ENCODE peak calls at places on chromosomes 2 and 18, in ten cellular contexts. F is mesenchymal stem cell, U is BJ, A is K562, V is cardiac fibroblast, W is H7, G is endodermal cell, L is breast epithelium, R is endothelial cell of umbilical vein, I is heart right ventricle. T is an unnamed sample.
A peak's percentile ranks its signal among the peaks of the same experiment; 100 is the strongest.

GRCh38 chr2:104432401-104432800 is 421.5 kb upstream of the POU3F3 start:
- DNase-seq in F (no peak), U (no peak), A (no peak), V (no peak), W (no peak), G (no peak), L (no peak), R (no peak), I (no peak), T (no peak)

GRCh38 chr2:8312861-8313768 is 368.7 kb upstream of the ID2 start:
- DNase-seq in F (peak; percentile 41), U (no peak), A (peak; percentile 59), V (no peak), W (no peak), G (peak; percentile 63), L (no peak), R (no peak), I (no peak), T (no peak)

GRCh38 chr2:28751956-28752607 is 452 bp downstream of the PPP1CB start:
- DNase-seq in F (no peak), U (no peak), A (peak; percentile 35), V (peak; percentile 13), W (peak; percentile 73), G (no peak), L (no peak), R (no peak), I (no peak), T (peak; percentile 23)

GRCh38 chr18:10536270-10536669 is 10.4 kb downstream of the NAPG start:
- DNase-seq in F (no peak), U (no peak), A (no peak), V (no peak), W (no peak), G (no peak), L (no peak), R (peak; percentile 24), I (no peak), T (no peak)

GRCh38 chr2:66447676-66448075 is 12.8 kb downstream of the MEIS1 start:
- DNase-seq in F (no peak), U (no peak), A (no peak), V (no peak), W (no peak), G (no peak), L (no peak), R (no peak), I (no peak), T (no peak)

GRCh38 chr2:201559067-201559710 is 84.1 kb downstream of the TMEM237 start:
- DNase-seq in F (no peak), U (no peak), A (no peak), V (no peak), W (no peak), G (peak; percentile 42), L (no peak), R (no peak), I (peak; percentile 13), T (no peak)

GRCh38 chr2:73968357-73968937 is 16.3 kb upstream of the TET3 start:
- DNase-seq in F (no peak), U (no peak), A (no peak), V (no peak), W (no peak), G (no peak), L (no peak), R (no peak), I (no peak), T (no peak)

GRCh38 chr18:36735130-36735529 is 93.7 kb downstream of the TPGS2 start:
- DNase-seq in F (no peak), U (no peak), A (no peak), V (no peak), W (no peak), G (no peak), L (no peak), R (no peak), I (no peak), T (no peak)

GRCh38 chr2:64698668-64699444 is 45.1 kb upstream of the SERTAD2 start:
- DNase-seq in F (peak; percentile 91), U (peak; percentile 78), A (no peak), V (peak; percentile 58), W (no peak), G (no peak), L (no peak), R (peak; percentile 82), I (no peak), T (no peak)

GRCh38 chr18:31445908-31446307 is 1.6 kb upstream of the DSG3 start:
- DNase-seq in F (no peak), U (no peak), A (no peak), V (no peak), W (no peak), G (no peak), L (no peak), R (no peak), I (no peak), T (no peak)
- H3K4me3 ChIP-seq in F (no peak overlapping the region), U (no peak overlapping the region), A (no peak overlapping the region), V (no peak overlapping the region), W (no peak overlapping the region), G (no peak overlapping the region), L (no peak overlapping the region), R (no peak overlapping the region), I (no peak overlapping the region), T (no peak overlapping the region)

GRCh38 chr2:949894-950626 is 589 bp upstream of the SNTG2 start:
- DNase-seq in F (no peak), U (no peak), A (no peak), V (no peak), W (peak; percentile 90), G (peak; percentile 85), L (no peak), R (no peak), I (no peak), T (no peak)

GRCh38 chr2:953408-953807 is 2.8 kb downstream of the SNTG2 start:
- DNase-seq in F (no peak), U (no peak), A (no peak), V (no peak), W (no peak), G (no peak), L (no peak), R (no peak), I (no peak), T (no peak)

GRCh38 chr2:950627-950992 is at the start of gene SNTG2:
- DNase-seq in F (no peak), U (no peak), A (peak; percentile 85), V (no peak), W (peak; percentile 97), G (peak; percentile 86), L (no peak), R (no peak), I (peak; percentile 43), T (peak; percentile 50)

GRCh38 chr2:949384-949893 is 1.2 kb upstream of the SNTG2 start:
- DNase-seq in F (no peak), U (no peak), A (no peak), V (no peak), W (no peak), G (no peak), L (no peak), R (no peak), I (no peak), T (no peak)

DNA sequence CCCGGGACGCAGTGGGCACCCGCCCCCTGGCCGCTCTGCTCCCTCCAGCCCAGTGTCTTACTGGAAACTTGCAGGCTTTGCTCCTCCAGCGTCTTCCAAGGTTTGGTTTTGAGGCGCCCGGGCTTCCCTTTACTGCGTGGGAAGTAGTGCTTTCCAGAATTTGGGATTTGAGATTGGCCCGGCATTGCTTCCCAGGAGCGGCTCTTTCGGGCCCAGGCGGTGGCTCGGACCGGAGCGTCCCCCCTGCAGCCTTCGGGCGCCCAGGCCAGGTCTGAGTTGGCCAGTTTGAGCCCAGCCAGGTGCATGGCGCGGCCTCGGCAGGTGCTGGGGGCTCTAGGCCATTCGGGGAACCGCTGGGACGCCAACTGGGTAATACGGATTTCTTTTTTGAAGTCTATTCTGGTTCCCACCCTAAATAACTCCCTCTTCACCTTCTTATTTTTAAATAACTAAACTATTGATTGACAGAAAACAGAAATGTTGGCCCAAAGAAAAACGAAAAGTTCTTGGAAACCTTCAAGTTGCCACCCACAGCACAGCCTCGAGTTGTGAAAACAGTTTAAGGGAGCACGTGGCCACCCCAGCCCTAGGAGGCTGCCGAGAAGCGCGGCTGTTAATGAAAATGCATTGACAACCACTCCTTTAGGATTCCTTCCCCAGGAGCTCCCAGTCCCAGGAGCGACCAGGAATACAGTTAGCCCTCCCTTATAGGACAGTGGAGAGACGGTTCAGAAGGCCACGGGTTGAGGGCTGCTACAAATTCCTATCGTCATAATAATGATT is 766 bp downstream of the SNTG2 start:
- DNase-seq in F (no peak), U (no peak), A (no peak), V (no peak), W (peak; percentile 77), G (peak; percentile 73), L (no peak), R (no peak), I (no peak), T (no peak)
- H3K4me3 ChIP-seq in F (peak overlapping the region; percentile 66), U (peak overlapping the region; percentile 59), A (no peak overlapping the region), V (peak overlapping the region; percentile 21), W (peak overlapping the region; percentile 58), G (peak overlapping the region; percentile 40), L (peak overlapping the region; percentile 54), R (no peak overlapping the region), I (peak overlapping the region; percentile 58), T (no peak overlapping the region)

GRCh38 chr2:183803596-183803995 is 679.4 kb downstream of the NUP35 start:
- DNase-seq in F (no peak), U (no peak), A (no peak), V (no peak), W (no peak), G (no peak), L (no peak), R (no peak), I (no peak), T (no peak)
- H3K4me3 ChIP-seq in F (no peak overlapping the region), U (no peak overlapping the region), A (no peak overlapping the region), V (no peak overlapping the region), W (no peak overlapping the region), G (no peak overlapping the region), L (no peak overlapping the region), R (no peak overlapping the region), I (no peak overlapping the region), T (no peak overlapping the region)

GRCh38 chr2:137190411-137191190 is 425.3 kb downstream of the THSD7B start:
- DNase-seq in F (no peak), U (no peak), A (no peak), V (no peak), W (no peak), G (peak; percentile 56), L (no peak), R (no peak), I (peak; percentile 23), T (no peak)

GRCh38 chr2:137199751-137200150 is 434.4 kb downstream of the THSD7B start:
- DNase-seq in F (no peak), U (no peak), A (no peak), V (no peak), W (no peak), G (no peak), L (no peak), R (no peak), I (no peak), T (no peak)

GRCh38 chr2:137192366-137193315 is 427.3 kb downstream of the THSD7B start:
- DNase-seq in F (peak; percentile 8), U (no peak), A (no peak), V (peak; percentile 15), W (no peak), G (no peak), L (no peak), R (no peak), I (no peak), T (peak; percentile 53)

DNA sequence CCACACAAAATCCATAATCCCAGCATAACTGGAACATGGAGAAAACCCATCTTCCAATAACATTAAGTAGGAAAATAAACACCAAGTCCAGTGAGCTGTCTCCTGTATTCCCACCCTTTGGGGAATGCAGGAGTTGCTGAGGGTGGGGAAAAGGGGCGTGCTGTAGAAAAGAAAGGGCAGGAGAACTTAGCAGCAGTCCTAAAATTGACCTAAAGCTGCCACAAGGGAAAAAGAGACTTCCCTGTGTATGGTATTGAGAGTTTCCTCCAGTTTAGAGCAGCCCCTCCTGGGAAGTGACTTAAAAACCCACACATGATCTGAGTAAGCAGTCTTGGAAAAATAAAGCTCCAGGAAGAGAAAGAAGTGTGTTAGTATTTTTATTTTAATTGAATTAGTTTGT is 428.8 kb downstream of the THSD7B start:
- DNase-seq in F (no peak), U (no peak), A (no peak), V (no peak), W (peak; percentile 5), G (no peak), L (no peak), R (no peak), I (no peak), T (no peak)
- H3K4me3 ChIP-seq in F (no peak overlapping the region), U (no peak overlapping the region), A (no peak overlapping the region), V (no peak overlapping the region), W (no peak overlapping the region), G (no peak overlapping the region), L (no peak overlapping the region), R (no peak overlapping the region), I (no peak overlapping the region), T (no peak overlapping the region)